ENCODE peak calls at places on chromosomes 4 and X, in nine cellular contexts. P is CD8-positive, alpha-beta memory T cell; O is IMR-90; H is T-helper 17 cell; K is cardiac muscle cell; S is left ventricle myocardium inferior; J is fibroblast of lung; G is ovary; N is heart right ventricle. E is an unnamed sample. For H3K9me3, the result is how much of the 10 kb centered on the place peaks cover.

GRCh38 chr4:41079871-41080565 is 134.3 kb downstream of the APBB2 start:
- DNase-seq in P (no peak), O (no peak), H (no peak), K (no peak), S (no peak), J (no peak), G (no peak), N (no peak), E (no peak)

GRCh38 chrX:11064851-11065600 is 46.1 kb upstream of the HCCS start:
- DNase-seq in P (no peak), O (peak), H (no peak), K (peak), S (no peak), J (peak), G (no peak), N (no peak), E (no peak)

GRCh38 chr4:112532267-112532666 is 16.3 kb upstream of the NEUROG2 start:
- DNase-seq in P (no peak), O (peak), H (no peak), K (peak), S (no peak), J (peak), G (no peak), N (no peak), E (no peak)

GRCh38 chr4:69713593-69713992 is 46.8 kb downstream of the SULT1B1 start:
- DNase-seq in P (no peak), O (no peak), H (no peak), K (peak), S (no peak), J (no peak), G (no peak), N (no peak), E (no peak)

GRCh38 chrX:15663439-15663838 is 1.2 kb downstream of the CLTRN start:
- DNase-seq in P (no peak), O (no peak), H (no peak), K (no peak), S (no peak), J (no peak), G (no peak), N (no peak), E (no peak)

GRCh38 chrX:7711167-7711566 is 131.8 kb upstream of the VCX start:
- DNase-seq in P (no peak), O (no peak), H (no peak), K (no peak), S (no peak), J (no peak), G (no peak), N (no peak), E (no peak)

GRCh38 chr4:181952478-181952877 is 290.7 kb upstream of the TENM3 start:
- DNase-seq in P (no peak), O (peak), H (no peak), K (peak), S (no peak), J (peak), G (no peak), N (no peak), E (no peak)

GRCh38 chrX:49071877-49072711 is 1.7 kb downstream of the PRAF2 start:
- DNase-seq in P (no peak), O (peak), H (no peak), K (peak), S (peak), J (peak), G (peak), N (peak), E (peak)

GRCh38 chr4:4867745-4868505 is 8.5 kb downstream of the MSX1 start:
- DNase-seq in P (no peak), O (no peak), H (no peak), K (no peak), S (no peak), J (no peak), G (no peak), N (no peak), E (no peak)

GRCh38 chrX:57900961-57901360 is 9.3 kb downstream of the ZXDA start:
- DNase-seq in P (no peak), O (peak), H (no peak), K (peak), S (no peak), J (peak), G (no peak), N (no peak), E (no peak)

GRCh38 chr4:109009909-109010308 is 247.1 kb upstream of the ETNPPL start:
- DNase-seq in P (no peak), O (peak), H (no peak), K (peak), S (no peak), J (peak), G (no peak), N (no peak), E (no peak)

DNA sequence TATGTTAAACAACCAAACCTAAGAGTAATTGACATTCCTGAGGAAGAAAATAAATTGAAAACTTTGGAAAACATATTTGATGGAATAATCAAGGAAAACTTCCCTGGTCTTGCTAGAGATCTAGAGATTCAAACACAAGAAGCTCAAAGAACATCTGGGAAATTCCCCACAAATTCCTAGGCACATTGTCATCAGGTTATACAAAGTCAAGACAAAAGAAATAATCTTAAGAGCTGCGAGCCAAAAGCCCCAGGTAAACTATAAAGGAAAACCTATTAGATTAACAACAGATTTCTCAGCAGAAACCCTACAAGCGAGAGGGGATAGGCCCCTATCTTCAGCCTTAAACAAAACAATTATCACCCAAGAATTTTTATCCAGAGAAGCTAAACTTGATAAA is 1082.0 kb upstream of the IGFBP7 start:
- DNase-seq in P (no peak), O (no peak), H (no peak), K (no peak), S (no peak), J (no peak), G (no peak), N (no peak), E (no peak)
- H3K9me3 ChIP-seq in P (under half), O (under half), H (under half), K (under half), S (under half), J (under half), G (under half), N (under half), E (under half)

GRCh38 chrX:2837961-2838360 is 9.2 kb downstream of the GYG2 start:
- DNase-seq in P (no peak), O (no peak), H (no peak), K (no peak), S (no peak), J (no peak), G (no peak), N (no peak), E (no peak)

GRCh38 chrX:2841511-2841910 is 12.8 kb downstream of the GYG2 start:
- DNase-seq in P (no peak), O (no peak), H (no peak), K (no peak), S (no peak), J (peak), G (no peak), N (no peak), E (no peak)

GRCh38 chrX:2840961-2841360 is 12.2 kb downstream of the GYG2 start:
- DNase-seq in P (no peak), O (no peak), H (no peak), K (no peak), S (no peak), J (no peak), G (no peak), N (no peak), E (no peak)
- H3K9me3 ChIP-seq in P (under half), O (under half), H (under half), K (under half), S (under half), J (under half), G (under half), N (under half), E (under half)

GRCh38 chr4:14069871-14070270 is 442.3 kb upstream of the BOD1L1 start:
- DNase-seq in P (no peak), O (no peak), H (no peak), K (no peak), S (no peak), J (no peak), G (no peak), N (no peak), E (no peak)

GRCh38 chr4:14064969-14065368 is 437.4 kb upstream of the BOD1L1 start:
- DNase-seq in P (no peak), O (no peak), H (no peak), K (no peak), S (no peak), J (no peak), G (no peak), N (no peak), E (no peak)

GRCh38 chr4:14072506-14072905 is 445.0 kb upstream of the BOD1L1 start:
- DNase-seq in P (no peak), O (no peak), H (no peak), K (no peak), S (no peak), J (no peak), G (no peak), N (no peak), E (no peak)

GRCh38 chr4:14070289-14070880 is 442.9 kb upstream of the BOD1L1 start:
- DNase-seq in P (no peak), O (no peak), H (no peak), K (no peak), S (no peak), J (no peak), G (no peak), N (no peak), E (no peak)
- H3K9me3 ChIP-seq in P (under half), O (under half), H (under half), K (under half), S (under half), J (under half), G (under half), N (under half), E (under half)

GRCh38 chrX:75786290-75786689 is 1.2 kb upstream of the MAGEE2 start:
- DNase-seq in P (no peak), O (no peak), H (no peak), K (no peak), S (no peak), J (no peak), G (no peak), N (no peak), E (no peak)
- H3K9me3 ChIP-seq in P (under half), O (under half), H (under half), K (under half), S (under half), J (under half), G (under half), N (under half), E (under half)

DNA sequence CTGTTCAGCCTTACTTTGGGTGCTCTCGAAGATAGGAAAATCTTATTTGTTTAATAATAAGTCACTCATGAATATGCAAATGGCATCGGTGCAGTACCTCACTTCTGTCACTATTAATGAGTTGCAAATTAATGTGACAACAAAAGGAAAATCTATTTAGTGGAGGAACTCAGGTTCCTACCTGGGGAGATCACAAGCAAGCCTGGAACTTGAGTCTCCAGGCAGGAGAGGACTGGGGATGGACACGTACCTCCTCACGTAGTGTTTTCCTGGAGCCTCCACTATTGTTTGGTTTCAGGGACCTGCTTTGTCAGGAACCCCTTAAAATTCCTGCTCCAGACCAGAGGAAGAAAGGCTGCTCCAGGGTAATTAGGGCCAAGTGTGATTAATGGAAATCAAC is 82.1 kb downstream of the BCOR start:
- DNase-seq in P (no peak), O (no peak), H (no peak), K (no peak), S (no peak), J (no peak), G (no peak), N (no peak), E (no peak)
- H3K9me3 ChIP-seq in P (under half), O (under half), H (under half), K (under half), S (under half), J (under half), G (under half), N (under half), E (under half)

DNA sequence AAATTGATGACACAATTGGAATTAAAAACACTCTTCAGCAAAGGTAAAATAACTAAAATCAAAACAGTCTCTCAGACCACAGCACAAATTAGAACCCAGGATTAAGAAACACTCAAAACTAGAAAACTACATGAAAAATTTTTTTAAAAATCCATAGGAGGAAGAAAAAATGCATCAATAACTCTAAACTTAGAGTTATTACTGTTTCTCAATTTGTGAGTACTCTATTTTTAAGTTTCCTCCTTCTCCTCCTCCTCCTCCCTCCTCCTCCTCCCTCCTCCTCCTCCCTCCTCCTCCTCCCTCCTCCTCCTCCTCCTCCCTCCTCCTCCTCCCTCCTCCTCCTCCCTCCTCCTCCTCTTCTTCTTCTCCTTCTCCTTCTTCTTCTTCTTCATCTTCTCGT is 1395.7 kb downstream of the STIM2 start:
- DNase-seq in P (no peak), O (no peak), H (no peak), K (no peak), S (no peak), J (no peak), G (no peak), N (no peak), E (no peak)
- H3K9me3 ChIP-seq in P (under half), O (under half), H (under half), K (under half), S (under half), J (under half), G (under half), N (under half), E (under half)

GRCh38 chrX:81957318-81957717 is 755.4 kb downstream of the SH3BGRL start:
- DNase-seq in P (no peak), O (no peak), H (no peak), K (peak), S (no peak), J (no peak), G (no peak), N (no peak), E (no peak)
- H3K9me3 ChIP-seq in P (under half), O (under half), H (under half), K (under half), S (under half), J (under half), G (under half), N (under half), E (under half)

E was measured in gastrocnemius medialis.